ENCODE peak calls at places on chromosomes 4 and X, in six cellular contexts. X, N, G, R, P and S are unnamed samples.

GRCh38 chr4:53706422-53707032 is 115.2 kb upstream of the LNX1 start:
- DNase-seq in X (no peak), N (peak; percentile 45), G (no peak), R (peak; percentile 21), P (peak; percentile 32), S (peak; percentile 51)

GRCh38 chr4:172232966-172233365 is 419.8 kb downstream of the GALNTL6 start:
- DNase-seq in X (no peak), N (no peak), G (no peak), R (peak; percentile 29), P (no peak), S (no peak)

GRCh38 chr4:184854673-184855072 is 28.9 kb upstream of the ACSL1 start:
- DNase-seq in X (no peak), N (no peak), G (no peak), R (no peak), P (no peak), S (no peak)

GRCh38 chr4:25926473-25926872 is 12.5 kb downstream of the SMIM20 start:
- DNase-seq in X (no peak), N (no peak), G (no peak), R (no peak), P (no peak), S (no peak)

GRCh38 chr4:125140966-125141495 is 173.7 kb upstream of the FAT4 start:
- DNase-seq in X (no peak), N (peak; percentile 36), G (no peak), R (no peak), P (no peak), S (peak; percentile 52)

GRCh38 chr4:156889616-156890594 is 81.7 kb downstream of the PDGFC start:
- DNase-seq in X (no peak), N (peak; percentile 78), G (peak; percentile 20), R (no peak), P (no peak), S (no peak)

GRCh38 chrX:153703036-153703370 is 15.3 kb downstream of the SLC6A8 start:
- DNase-seq in X (peak; percentile 53), N (peak; percentile 73), G (peak; percentile 73), R (no peak), P (peak; percentile 84), S (no peak)

GRCh38 chr4:128468485-128468989 is 180.9 kb upstream of the PGRMC2 start:
- DNase-seq in X (peak; percentile 31), N (peak; percentile 94), G (peak; percentile 77), R (peak; percentile 71), P (peak; percentile 83), S (peak; percentile 75)

GRCh38 chr4:166535865-166536264 is 662.8 kb downstream of the TLL1 start:
- DNase-seq in X (no peak), N (no peak), G (no peak), R (peak; percentile 1), P (no peak), S (no peak)

GRCh38 chr4:74114234-74114633 is 15.2 kb upstream of the CXCL2 start:
- DNase-seq in X (no peak), N (peak; percentile 82), G (no peak), R (no peak), P (no peak), S (peak; percentile 96)

GRCh38 chr4:87896020-87896621 is 63.4 kb downstream of the MEPE start:
- DNase-seq in X (no peak), N (peak; percentile 90), G (no peak), R (peak; percentile 94), P (no peak), S (peak; percentile 87)

GRCh38 chr4:137967480-137968190 is 274.5 kb downstream of the SLC7A11 start:
- DNase-seq in X (no peak), N (no peak), G (no peak), R (peak; percentile 14), P (no peak), S (peak; percentile 36)

GRCh38 chr4:122652379-122652778 is 31.5 kb upstream of the IL21 start:
- DNase-seq in X (no peak), N (peak; percentile 35), G (no peak), R (peak; percentile 51), P (peak; percentile 32), S (no peak)

GRCh38 chrX:107574054-107574683 is 54.1 kb upstream of the PRPS1 start:
- DNase-seq in X (no peak), N (peak; percentile 66), G (no peak), R (no peak), P (no peak), S (peak; percentile 50)

DNA sequence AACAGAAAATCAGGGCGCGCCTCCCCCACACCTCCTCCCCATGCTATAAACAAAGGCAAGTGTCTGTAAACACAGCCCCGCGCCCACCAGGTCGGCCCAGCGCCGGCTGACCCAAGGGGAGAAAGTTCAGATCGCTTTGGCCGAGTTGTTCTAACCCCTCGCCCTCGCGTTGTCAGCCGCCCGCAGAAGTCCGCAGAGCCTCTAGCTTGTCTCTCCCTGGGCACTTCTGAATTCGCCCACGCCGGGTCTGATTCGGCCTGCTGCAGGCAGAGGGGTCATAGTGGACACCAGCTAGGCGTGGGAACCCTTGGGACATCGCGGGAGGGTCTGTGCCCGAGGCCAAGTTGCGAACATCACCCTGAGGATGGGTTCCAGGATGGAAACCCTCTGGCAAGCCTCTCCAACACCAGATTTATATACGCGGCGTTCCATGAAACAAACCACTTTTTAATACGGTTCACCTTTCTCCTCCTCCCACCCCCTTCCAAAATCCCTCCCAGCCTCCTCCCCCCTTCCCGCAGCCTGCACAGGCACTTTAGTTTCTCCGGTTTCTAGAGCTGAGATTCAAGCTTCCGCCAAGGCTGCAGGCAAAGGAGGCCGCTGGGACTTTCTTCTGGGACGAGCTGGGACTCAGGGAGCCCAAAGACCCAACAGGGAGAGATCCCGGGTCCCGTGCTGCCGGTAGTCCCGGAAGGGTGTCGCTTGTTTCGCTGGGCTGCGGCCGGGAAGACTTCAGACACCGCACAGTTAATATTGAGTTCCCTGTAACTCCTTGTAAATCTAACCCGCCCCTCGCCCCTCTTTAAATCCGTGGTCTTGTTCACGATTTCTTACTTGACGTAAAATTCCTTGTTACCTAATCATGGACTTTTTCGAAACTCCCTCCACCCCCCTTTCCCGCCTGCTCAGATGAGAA is 4.7 kb downstream of the HAND2 start:
- DNase-seq in X (peak; percentile 52), N (no peak), G (no peak), R (no peak), P (no peak), S (no peak)
- H3K27ac ChIP-seq in X (peak overlapping the region; percentile 98), N (no peak overlapping the region), G (no peak overlapping the region), R (no peak overlapping the region), P (no peak overlapping the region), S (no peak overlapping the region)

DNA sequence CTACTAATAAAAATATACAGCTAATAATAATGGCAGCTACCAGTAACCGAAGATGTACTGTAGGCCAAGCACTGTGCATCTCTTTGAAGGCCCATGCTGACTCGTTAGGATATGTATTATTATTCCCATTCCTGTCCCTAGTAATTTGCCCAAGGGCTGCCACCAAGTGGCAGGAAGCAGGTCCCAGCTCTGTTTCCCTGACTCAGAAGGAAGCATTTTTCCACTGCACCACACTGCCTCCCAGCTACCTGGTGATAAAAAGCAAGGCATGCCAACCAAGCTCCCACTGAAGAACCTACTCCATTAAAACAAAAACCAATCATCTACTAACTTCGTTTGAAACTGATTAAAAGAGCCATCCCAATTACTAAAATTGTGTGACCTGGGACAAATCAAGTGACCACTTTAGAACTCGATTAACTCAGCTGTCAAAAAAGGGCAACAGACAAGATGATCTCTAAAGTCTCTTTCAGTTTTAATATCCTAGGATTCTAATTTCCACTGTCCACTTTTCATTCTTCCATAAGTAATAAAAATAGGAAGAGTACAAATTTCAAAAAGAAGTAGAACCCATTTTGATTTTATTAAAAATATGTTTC is 24.3 kb upstream of the PGM2 start:
- DNase-seq in X (peak; percentile 21), N (peak; percentile 38), G (no peak), R (peak; percentile 71), P (peak; percentile 68), S (peak; percentile 60)
- TF ChIP-seq CTCF in X (no peak), N (peak; percentile 41), G (peak; percentile 73), R (peak; percentile 70), P (peak; percentile 68), S (peak; percentile 94)

DNA sequence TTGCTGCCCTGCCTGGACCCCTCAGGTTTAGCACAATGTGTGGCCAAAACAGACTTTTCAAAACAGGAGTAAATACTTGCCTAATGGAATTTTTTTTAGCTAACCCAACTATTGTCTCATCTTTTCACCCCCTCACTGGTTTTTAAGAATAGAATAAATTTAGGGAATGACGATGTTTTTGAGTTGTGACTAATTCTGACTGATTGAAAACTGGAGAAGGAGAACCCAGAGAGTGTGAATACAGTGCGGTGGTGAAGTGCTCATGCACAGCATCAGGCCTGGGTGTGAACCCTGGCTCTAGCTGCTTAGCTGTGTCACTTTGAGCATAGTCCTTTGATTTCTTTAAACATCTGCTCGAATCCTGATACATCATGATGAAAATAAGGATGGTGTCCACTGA is 10.5 kb downstream of the ANTXR2 start:
- DNase-seq in X (no peak), N (no peak), G (no peak), R (no peak), P (no peak), S (no peak)
- H3K4me1 ChIP-seq in X (no peaks in the 10 kb centered on the region), N (no peaks in the 10 kb centered on the region), G (no peaks in the 10 kb centered on the region), R (no peaks in the 10 kb centered on the region), P (no peaks in the 10 kb centered on the region), S (peaks cover 13% of the 10 kb centered on the region)

GRCh38 chr4:20289782-20290181 is 38.1 kb downstream of the SLIT2 start:
- DNase-seq in X (no peak), N (no peak), G (no peak), R (no peak), P (no peak), S (no peak)
- H3K27ac ChIP-seq in X (no peak overlapping the region), N (no peak overlapping the region), G (no peak overlapping the region), R (no peak overlapping the region), P (no peak overlapping the region), S (peak overlapping the region; percentile 79)

GRCh38 chr4:150248181-150248580 is 169.9 kb downstream of the DCLK2 start:
- DNase-seq in X (no peak), N (peak; percentile 54), G (no peak), R (no peak), P (no peak), S (no peak)
- TF ChIP-seq CTCF in X (no peak), N (no peak), G (no peak), R (peak; percentile 19), P (no peak), S (peak; percentile 47)

GRCh38 chrX:2700405-2701320 is 9.6 kb downstream of the CD99 start:
- DNase-seq in X (no peak), N (no peak), G (no peak), R (no peak), P (no peak), S (no peak)
- H3K4me1 ChIP-seq in X (peaks cover 16% of the 10 kb centered on the region), N (peaks cover 51% of the 10 kb centered on the region), G (peaks cover 76% of the 10 kb centered on the region), R (peaks cover 75% of the 10 kb centered on the region), P (peaks cover 11% of the 10 kb centered on the region), S (peaks cover 45% of the 10 kb centered on the region)

GRCh38 chr4:168664242-168664897 is 167.5 kb downstream of the PALLD start:
- DNase-seq in X (no peak), N (peak; percentile 49), G (no peak), R (no peak), P (peak; percentile 39), S (peak; percentile 61)
- H3K27ac ChIP-seq in X (peak overlapping the region; percentile 22), N (no peak overlapping the region), G (no peak overlapping the region), R (no peak overlapping the region), P (peak overlapping the region; percentile 56), S (peak overlapping the region; percentile 51)